ENCODE peak calls at places on chromosome 17, in seven cellular contexts. J is retinal pigment epithelial cell, X is fibroblast of lung, I is body of pancreas, L is fibroblast of the aortic adventitia, N is WTC11, T is progenitor cell of endocrine pancreas. M is an unnamed sample.

GRCh38 chr17:9805769-9806168 is 14.4 kb upstream of the DHRS7C start:
- DNase-seq in J (no peak), X (no peak), I (no peak), L (no peak), N (no peak), T (no peak), M (no peak)

GRCh38 chr17:74566132-74566753 is 1.1 kb downstream of the CD300H start:
- DNase-seq in J (no peak), X (peak), I (peak), L (peak), N (peak), T (no peak), M (no peak)

GRCh38 chr17:34199449-34199848 is 55.6 kb upstream of the CCL2 start:
- DNase-seq in J (no peak), X (no peak), I (no peak), L (no peak), N (no peak), T (no peak), M (no peak)

GRCh38 chr17:57253307-57254065 is 2.8 kb upstream of the MSI2 start:
- DNase-seq in J (no peak), X (no peak), I (no peak), L (no peak), N (no peak), T (no peak), M (no peak)

GRCh38 chr17:3003401-3004149 is 59.8 kb downstream of the OR1D5 start:
- DNase-seq in J (no peak), X (no peak), I (peak), L (no peak), N (no peak), T (no peak), M (peak)

GRCh38 chr17:41415833-41416335 is 8.5 kb downstream of the KRT37 start:
- DNase-seq in J (no peak), X (peak), I (peak), L (peak), N (no peak), T (no peak), M (no peak)

GRCh38 chr17:43410557-43411368 is 12.0 kb downstream of the ARL4D start:
- DNase-seq in J (no peak), X (no peak), I (no peak), L (peak), N (no peak), T (no peak), M (peak)

GRCh38 chr17:70307430-70307829 is 138.1 kb downstream of the KCNJ2 start:
- DNase-seq in J (no peak), X (peak), I (no peak), L (no peak), N (no peak), T (no peak), M (no peak)

GRCh38 chr17:7841622-7842379 is 7.8 kb downstream of the KDM6B start:
- DNase-seq in J (peak), X (peak), I (peak), L (peak), N (peak), T (peak), M (peak)

GRCh38 chr17:63694974-63695773 is 4.8 kb downstream of the LIMD2 start:
- DNase-seq in J (no peak), X (no peak), I (no peak), L (no peak), N (no peak), T (no peak), M (no peak)

GRCh38 chr17:62965149-62965648 is 836 bp upstream of the TANC2 start:
- DNase-seq in J (no peak), X (peak), I (no peak), L (no peak), N (no peak), T (no peak), M (no peak)

GRCh38 chr17:41932821-41933389 is 2.5 kb downstream of the ODAD4 start:
- DNase-seq in J (no peak), X (no peak), I (no peak), L (no peak), N (no peak), T (no peak), M (no peak)

GRCh38 chr17:51351890-51352289 is 91.5 kb downstream of the UTP18 start:
- DNase-seq in J (peak), X (peak), I (peak), L (peak), N (no peak), T (no peak), M (no peak)

GRCh38 chr17:59469786-59470485 is 95.5 kb upstream of the DHX40 start:
- DNase-seq in J (no peak), X (no peak), I (no peak), L (no peak), N (no peak), T (no peak), M (no peak)
- TF ChIP-seq CTCF in J (no peak), X (no peak), I (no peak), L (no peak), N (no peak), T (no peak), M (no peak)

DNA sequence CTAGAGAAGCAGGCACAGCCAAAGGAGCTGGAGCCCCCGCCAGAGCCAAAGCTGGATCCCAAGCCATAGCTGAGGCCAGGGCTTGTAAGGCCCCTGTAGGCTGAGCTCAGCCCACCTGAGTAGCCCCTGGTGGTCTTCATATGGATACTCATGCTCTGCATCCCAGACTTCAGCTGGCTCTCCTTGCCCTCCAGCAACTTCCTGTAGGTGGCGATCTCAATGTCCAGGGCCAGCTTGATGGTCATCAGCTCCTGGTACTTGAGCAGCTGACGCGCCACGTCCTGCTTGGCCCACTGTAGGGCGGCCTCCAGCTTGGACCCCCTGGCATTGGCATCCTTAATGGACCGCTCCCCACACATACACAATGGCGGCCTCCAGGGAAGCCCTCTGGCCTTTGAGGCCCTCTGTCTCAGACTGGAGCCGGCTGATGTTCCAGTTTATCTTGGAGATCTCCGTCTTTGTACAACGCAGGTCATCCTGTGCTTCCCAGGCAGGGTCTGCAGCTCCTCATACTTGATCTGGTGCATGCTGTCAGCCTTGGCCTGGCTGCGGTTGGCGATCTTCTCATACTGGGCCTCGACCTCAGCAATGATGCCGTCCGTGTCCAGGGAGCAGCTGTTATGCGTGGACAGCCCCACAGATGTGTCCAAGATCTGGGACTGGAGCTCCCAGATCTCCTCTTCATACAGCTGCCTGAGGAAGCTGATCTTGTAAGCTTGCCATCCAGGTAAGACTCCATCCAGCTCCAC is 28.9 kb downstream of the IKZF3 start:
- DNase-seq in J (no peak), X (no peak), I (no peak), L (no peak), N (peak), T (no peak), M (no peak)
- TF ChIP-seq CTCF in J (no peak), X (no peak), I (no peak), L (no peak), N (no peak), T (no peak), M (no peak)

GRCh38 chr17:82862191-82862590 is 22.4 kb upstream of the ZNF750 start:
- DNase-seq in J (no peak), X (no peak), I (no peak), L (no peak), N (no peak), T (no peak), M (no peak)

GRCh38 chr17:82861393-82861775 is 21.6 kb upstream of the ZNF750 start:
- DNase-seq in J (no peak), X (no peak), I (no peak), L (no peak), N (no peak), T (no peak), M (peak)

GRCh38 chr17:82860606-82861392 is 21.0 kb upstream of the ZNF750 start:
- DNase-seq in J (no peak), X (no peak), I (no peak), L (no peak), N (no peak), T (no peak), M (peak)

GRCh38 chr17:82858376-82859126 is 18.7 kb upstream of the ZNF750 start:
- DNase-seq in J (no peak), X (no peak), I (peak), L (no peak), N (no peak), T (no peak), M (no peak)

GRCh38 chr17:82859431-82860403 is 19.9 kb upstream of the ZNF750 start:
- DNase-seq in J (peak), X (peak), I (no peak), L (peak), N (no peak), T (no peak), M (no peak)
- TF ChIP-seq CTCF in J (no peak), X (no peak), I (no peak), L (no peak), N (no peak), T (no peak), M (no peak)

DNA sequence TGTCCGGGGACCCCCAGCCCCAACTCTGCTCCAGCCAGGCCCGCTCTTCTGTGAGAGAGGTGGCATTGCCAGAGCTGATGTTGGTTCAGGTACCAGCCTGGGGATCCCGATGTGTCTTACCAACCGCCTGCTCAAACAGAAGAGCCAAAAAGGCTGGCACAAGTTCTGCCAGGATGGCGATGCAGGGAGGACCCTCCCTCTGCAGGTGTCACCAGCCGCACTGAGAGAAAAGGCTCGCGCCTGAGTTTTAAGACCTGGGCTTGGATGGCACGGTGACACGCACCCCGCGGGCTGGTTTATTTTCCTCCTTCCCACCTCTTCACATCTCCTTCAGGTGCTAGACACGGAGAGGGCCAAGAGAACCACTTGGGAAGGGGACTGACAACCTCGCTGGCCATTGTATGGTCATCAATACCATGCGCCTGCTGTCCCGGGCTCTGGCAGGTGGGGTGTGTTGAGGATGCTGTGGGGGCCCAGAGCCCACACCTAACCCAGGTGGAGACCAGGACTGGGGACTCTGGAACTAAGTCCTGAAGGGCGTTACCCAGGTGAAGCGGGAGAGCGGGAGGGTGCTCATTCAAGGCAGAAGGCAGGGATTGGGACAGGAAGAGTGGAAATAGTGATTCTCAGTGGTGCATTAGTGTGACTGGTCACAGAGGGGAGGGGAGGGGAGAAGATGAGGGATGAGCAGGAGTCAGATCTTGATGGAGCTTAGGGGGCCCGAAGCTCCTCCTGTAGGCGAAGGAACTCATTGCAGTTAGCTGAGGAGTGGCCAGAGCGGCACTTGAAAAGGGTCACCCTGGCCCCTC is 16.3 kb downstream of the FOXJ1 start:
- DNase-seq in J (no peak), X (no peak), I (no peak), L (no peak), N (peak), T (no peak), M (no peak)
- TF ChIP-seq CTCF in J (peak), X (peak), I (no peak), L (peak), N (peak), T (peak), M (peak)

GRCh38 chr17:309361-309888 is 43.2 kb downstream of the RPH3AL start:
- DNase-seq in J (no peak), X (peak), I (peak), L (no peak), N (peak), T (peak), M (peak)
- TF ChIP-seq CTCF in J (peak), X (peak), I (no peak), L (no peak), N (peak), T (peak), M (peak)

GRCh38 chr17:77736721-77737120 is 221.8 kb upstream of the TNRC6C start:
- DNase-seq in J (no peak), X (no peak), I (no peak), L (no peak), N (no peak), T (no peak), M (no peak)
- TF ChIP-seq CTCF in J (no peak), X (no peak), I (no peak), L (no peak), N (no peak), T (no peak), M (no peak)

DNA sequence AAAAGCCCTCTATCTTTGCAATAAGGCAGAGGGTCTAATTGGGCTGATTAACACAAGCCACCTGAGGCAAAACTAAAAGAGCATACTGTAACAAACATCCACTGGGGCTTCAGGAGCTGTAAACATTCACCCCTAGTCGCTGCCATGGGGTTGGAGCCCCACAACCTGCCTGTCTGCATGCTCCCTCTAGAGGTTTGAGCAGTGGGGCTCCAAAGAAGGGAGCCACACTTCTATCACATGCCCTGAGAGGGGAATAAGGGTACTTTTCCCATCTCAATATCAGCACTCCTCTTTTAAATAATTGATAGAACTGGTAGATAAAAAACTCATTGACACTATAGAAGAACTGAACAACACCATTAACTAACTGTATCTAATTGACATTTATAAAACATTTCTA is 130.1 kb upstream of the COX10 start:
- DNase-seq in J (no peak), X (no peak), I (no peak), L (no peak), N (peak), T (no peak), M (no peak)
- TF ChIP-seq CTCF in J (no peak), X (peak), I (no peak), L (no peak), N (no peak), T (no peak), M (no peak)

DNA sequence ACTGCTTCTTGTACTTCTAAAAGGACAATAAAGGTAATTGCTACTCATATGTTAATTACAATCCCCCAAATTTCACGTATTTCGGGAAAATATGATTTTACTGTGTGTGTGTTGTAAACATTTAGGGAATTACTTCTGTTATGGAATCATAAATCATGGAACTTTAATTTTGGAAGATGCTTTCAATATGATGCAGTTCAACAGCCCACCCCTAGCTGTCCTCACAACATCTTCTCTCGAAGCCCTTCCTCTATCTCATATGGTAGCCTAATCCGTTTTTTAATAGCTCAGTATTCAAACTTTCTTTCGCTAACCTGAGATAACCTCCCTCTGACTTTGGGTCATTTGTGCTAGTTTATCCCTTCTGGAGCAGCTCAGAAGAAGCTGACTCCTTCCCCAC is 78.4 kb downstream of the ANKFN1 start:
- DNase-seq in J (no peak), X (no peak), I (no peak), L (no peak), N (no peak), T (no peak), M (no peak)
- TF ChIP-seq CTCF in J (no peak), X (peak), I (no peak), L (no peak), N (no peak), T (no peak), M (peak)